ENCODE peak calls at places on chromosomes 16 and 17, in eight cellular contexts. X is SK-N-SH; J is AG04449; E is CD4-positive, alpha-beta T cell; A is astrocyte of the spinal cord; U is B cell; G is gastrocnemius medialis; S is cardiac muscle cell. B is an unnamed sample.

GRCh38 chr16:54193656-54194007 is 93.0 kb downstream of the IRX3 start:
- DNase-seq in J (no peak), U (no peak), X (peak), S (peak), G (peak), E (no peak), A (peak), B (peak)

GRCh38 chr17:41627316-41628072 is 3.1 kb upstream of the KRT17 start:
- DNase-seq in U (no peak), G (no peak), E (no peak), A (no peak), S (no peak), J (no peak), X (no peak), B (no peak)

GRCh38 chr17:9670596-9670995 is 25.3 kb downstream of the USP43 start:
- DNase-seq in A (no peak), S (no peak), X (no peak), U (no peak), G (no peak), J (no peak), E (no peak), B (peak)

GRCh38 chr16:15439102-15439501 is 4.7 kb downstream of the BMERB1 start:
- DNase-seq in G (no peak), A (no peak), E (no peak), X (no peak), U (no peak), S (no peak), J (no peak), B (no peak)

GRCh38 chr17:37650419-37651003 is 7.3 kb upstream of the DDX52 start:
- DNase-seq in X (peak), U (no peak), J (no peak), S (peak), G (no peak), E (no peak), A (peak), B (peak)

GRCh38 chr17:30821751-30822723 is 2.5 kb downstream of the CRLF3 start:
- DNase-seq in U (no peak), X (no peak), S (no peak), E (no peak), J (no peak), G (no peak), A (no peak), B (no peak)

GRCh38 chr17:78506454-78507309 is 70.5 kb downstream of the DNAH17 start:
- DNase-seq in A (no peak), J (no peak), G (no peak), S (no peak), X (no peak), E (no peak), U (no peak), B (no peak)

GRCh38 chr17:82097919-82098168 is 192 bp downstream of the FASN start:
- DNase-seq in A (no peak), J (no peak), S (no peak), E (no peak), G (no peak), U (no peak), X (no peak), B (no peak)

GRCh38 chr17:73391331-73392265 is 79.8 kb upstream of the CDC42EP4 start:
- DNase-seq in E (no peak), J (no peak), X (no peak), S (no peak), A (no peak), G (no peak), U (no peak), B (no peak)

GRCh38 chr17:17675925-17676534 is 5.2 kb upstream of the RAI1 start:
- DNase-seq in A (no peak), U (peak), G (no peak), X (no peak), S (no peak), J (no peak), E (no peak), B (no peak)

DNA sequence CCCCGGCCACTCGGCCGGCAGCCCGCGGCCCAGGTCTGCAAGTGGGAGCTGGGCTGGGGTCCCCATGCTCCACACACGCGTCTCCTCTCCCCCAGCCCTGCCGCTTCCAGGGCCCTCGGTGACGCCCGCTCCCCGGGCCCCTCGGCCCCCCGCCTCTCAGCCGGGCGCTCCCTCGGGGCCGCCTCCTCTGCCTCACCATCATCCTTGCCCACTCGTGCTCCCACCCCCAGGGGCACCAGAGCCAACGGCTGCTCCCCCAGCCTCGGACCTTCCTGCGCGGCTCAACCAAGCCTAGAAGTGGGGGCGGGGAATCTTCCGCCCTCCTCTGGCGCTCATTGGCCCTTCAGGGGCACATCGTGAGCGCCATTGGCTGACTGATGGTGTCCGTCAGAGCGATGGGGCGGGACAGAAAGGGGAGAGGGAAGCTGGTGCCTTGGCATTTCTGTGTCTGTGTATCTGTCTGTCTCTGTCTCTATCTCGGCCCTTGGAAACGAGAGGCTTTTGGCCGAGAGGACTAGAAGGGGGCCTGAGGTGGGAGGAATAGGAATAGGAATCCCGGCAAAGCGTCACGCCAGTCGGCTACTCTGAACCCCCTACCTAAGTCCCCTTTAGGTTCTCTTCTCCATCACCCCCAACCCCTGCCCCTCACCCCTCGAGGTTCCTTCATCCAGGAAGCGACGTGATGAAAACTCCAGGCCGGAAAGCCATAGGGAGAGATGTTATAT is 88.9 kb downstream of the CDC27 start:
- DNase-seq in E (peak), U (peak), A (peak), X (peak), S (peak), G (peak), J (no peak), B (peak)
- TF ChIP-seq CTCF in E (no peak), U (no peak), A (no peak), X (no peak), S (no peak), G (peak), J (no peak), B (no peak)

GRCh38 chr17:7222093-7222971 is 2.6 kb downstream of the ACADVL start:
- DNase-seq in E (no peak), A (no peak), J (no peak), S (no peak), X (no peak), U (no peak), G (no peak), B (no peak)

GRCh38 chr17:7219812-7220592 is at the start of the genes ACADVL and DLG4:
- DNase-seq in X (peak), E (peak), S (peak), U (peak), J (no peak), A (peak), G (peak), B (peak)

GRCh38 chr17:7219434-7219811 is 213 bp downstream of the DLG4 start:
- DNase-seq in E (no peak), G (no peak), X (no peak), A (no peak), S (no peak), J (no peak), U (no peak), B (no peak)

GRCh38 chr17:7221281-7222092 is 1.7 kb downstream of the ACADVL start:
- DNase-seq in E (no peak), U (no peak), X (no peak), A (no peak), G (no peak), S (no peak), J (no peak), B (no peak)

GRCh38 chr17:7220593-7221280 is 999 bp downstream of the ACADVL start:
- DNase-seq in U (peak), S (peak), X (peak), G (peak), J (no peak), A (peak), E (peak), B (peak)
- TF ChIP-seq CTCF in U (peak), S (peak), X (peak), G (peak), J (peak), A (peak), E (peak), B (no peak)

DNA sequence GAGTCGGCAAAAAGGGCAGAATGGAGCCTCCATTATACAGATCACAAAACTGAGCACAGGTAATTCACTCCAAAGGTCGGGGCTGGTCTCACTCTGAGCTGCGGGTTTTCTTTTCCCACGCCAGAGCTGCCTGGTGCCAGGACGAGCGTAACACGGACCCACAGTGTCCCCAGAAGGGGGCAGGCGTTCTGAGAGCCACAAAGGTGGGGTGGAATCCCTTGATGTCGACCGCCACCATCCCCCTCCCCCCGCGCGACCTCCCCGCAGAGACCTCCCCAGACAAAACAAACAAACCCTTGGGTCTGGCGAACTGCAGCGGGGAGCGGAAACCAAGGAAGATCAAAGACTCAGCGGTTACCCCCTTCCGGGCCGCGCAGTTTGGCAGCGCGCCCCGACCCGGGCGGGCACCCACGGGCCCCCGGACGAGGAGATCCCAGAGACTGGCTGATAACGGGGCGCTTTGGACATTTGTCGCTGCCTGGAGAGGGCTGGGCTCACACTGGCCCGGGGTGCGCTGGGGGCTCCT is 793 bp upstream of the NKD1 start:
- DNase-seq in G (no peak), X (peak), U (peak), S (peak), A (peak), J (no peak), E (peak), B (peak)
- TF ChIP-seq CTCF in G (no peak), X (no peak), U (peak), S (peak), A (peak), J (no peak), E (peak), B (no peak)

GRCh38 chr17:68533887-68534700 is 21.9 kb downstream of the PRKAR1A start:
- DNase-seq in U (no peak), X (no peak), E (no peak), S (no peak), A (peak), J (no peak), G (no peak), B (no peak)
- TF ChIP-seq CTCF in U (peak), X (peak), E (no peak), S (peak), A (peak), J (peak), G (no peak), B (peak)

DNA sequence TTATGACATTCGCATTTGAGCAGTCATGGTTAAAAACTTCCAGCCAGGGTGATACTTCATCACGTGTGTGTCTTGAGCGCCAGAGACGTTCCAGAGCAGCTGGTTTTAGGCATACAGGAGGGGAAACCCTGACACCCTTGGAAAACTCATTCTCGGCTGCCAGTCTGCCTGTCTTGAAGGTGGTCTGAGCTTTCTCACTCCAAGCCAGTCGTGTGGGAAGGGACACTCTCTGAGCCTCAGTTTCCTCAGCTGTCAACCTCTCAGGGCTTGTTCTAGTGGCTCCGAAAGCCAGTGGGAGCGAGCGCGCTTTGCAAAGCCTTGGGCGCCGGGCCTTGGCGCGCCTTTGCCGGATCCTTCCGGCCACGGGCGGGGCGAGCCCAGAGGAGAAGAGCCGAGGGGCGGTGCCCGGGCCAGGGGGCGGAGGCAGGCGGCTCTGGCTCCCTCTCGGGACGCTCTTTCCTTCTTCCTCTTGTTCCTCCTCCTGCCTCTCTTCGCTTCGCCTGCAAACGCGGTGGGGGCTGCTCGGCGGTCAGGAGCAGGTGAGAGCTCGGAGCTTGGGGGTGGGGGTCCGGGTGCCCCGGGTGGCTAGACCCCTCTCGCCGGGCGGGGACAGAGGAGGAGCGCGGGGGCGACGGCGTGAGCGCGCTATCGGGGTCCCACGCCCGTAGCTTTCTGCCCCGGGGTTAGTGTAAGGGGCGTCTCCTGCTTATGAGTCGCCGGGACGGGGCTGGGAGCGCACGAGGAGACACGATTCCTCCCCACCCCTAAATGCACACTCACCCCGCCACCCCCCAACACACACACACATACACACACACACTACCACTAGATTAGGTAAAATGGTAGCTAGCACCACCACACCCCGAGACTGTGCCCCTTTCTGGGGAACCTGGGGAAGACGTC is at the start of gene LDAF1:
- DNase-seq in E (peak), S (peak), J (no peak), X (peak), U (peak), G (peak), A (peak), B (peak)
- TF ChIP-seq CTCF in E (no peak), S (no peak), J (no peak), X (no peak), U (no peak), G (no peak), A (no peak), B (no peak)

GRCh38 chr17:50634915-50635719 is 436 bp downstream of the ABCC3 start:
- DNase-seq in X (peak), G (no peak), E (no peak), U (no peak), S (peak), J (no peak), A (no peak), B (peak)
- TF ChIP-seq CTCF in X (peak), G (no peak), E (no peak), U (no peak), S (peak), J (peak), A (no peak), B (no peak)